ENCODE peak calls at places on chromosomes 3 and 15, in five cellular contexts. H is right lobe of liver, C is nucleus accumbens, G is esophagus muscularis mucosa, K is Peyer's patch. O is an unnamed sample.

GRCh38 chr15:40939909-40940801 is 11.0 kb downstream of the DLL4 start:
- DNase-seq in H (peak), C (no peak), G (no peak), K (no peak), O (no peak)

GRCh38 chr3:122151480-122151879 is 32.0 kb upstream of the CASR start:
- DNase-seq in H (no peak), C (no peak), G (no peak), K (no peak), O (no peak)

GRCh38 chr3:191094057-191094456 is 105.0 kb upstream of the OSTN start:
- DNase-seq in H (no peak), C (no peak), G (no peak), K (no peak), O (no peak)

GRCh38 chr3:103002447-103002846 is 567.6 kb downstream of the ZPLD1 start:
- DNase-seq in H (no peak), C (no peak), G (no peak), K (no peak), O (no peak)

GRCh38 chr3:37993811-37994638 is 3.4 kb downstream of the VILL start:
- DNase-seq in H (peak), C (peak), G (peak), K (peak), O (peak)

GRCh38 chr3:43737001-43737440 is 46.3 kb downstream of the ABHD5 start:
- DNase-seq in H (no peak), C (no peak), G (peak), K (peak), O (no peak)

GRCh38 chr3:44232407-44232806 is 9.3 kb upstream of the TOPAZ1 start:
- DNase-seq in H (no peak), C (no peak), G (no peak), K (no peak), O (no peak)

GRCh38 chr3:156659260-156659659 is 15.1 kb upstream of the TIPARP start:
- DNase-seq in H (no peak), C (no peak), G (no peak), K (no peak), O (no peak)

GRCh38 chr3:45034612-45035252 is 8.6 kb downstream of the CLEC3B start:
- DNase-seq in H (peak), C (peak), G (no peak), K (no peak), O (peak)

GRCh38 chr3:61452536-61452991 is 108.8 kb upstream of the PTPRG start:
- DNase-seq in H (no peak), C (no peak), G (no peak), K (no peak), O (no peak)

GRCh38 chr15:85379403-85380131 is 836 bp upstream of the AKAP13 start:
- DNase-seq in H (no peak), C (no peak), G (no peak), K (peak), O (peak)

GRCh38 chr15:92663250-92663951 is 7.8 kb upstream of the FAM174B start:
- DNase-seq in H (no peak), C (no peak), G (peak), K (no peak), O (peak)

GRCh38 chr3:101926594-101927105 is 77.3 kb downstream of the NFKBIZ start:
- DNase-seq in H (no peak), C (no peak), G (no peak), K (no peak), O (no peak)

GRCh38 chr3:140599009-140599408 is 78.9 kb upstream of the TRIM42 start:
- DNase-seq in H (no peak), C (no peak), G (no peak), K (no peak), O (no peak)

GRCh38 chr3:52126500-52126899 is 27.7 kb downstream of the POC1A start:
- DNase-seq in H (no peak), C (no peak), G (no peak), K (no peak), O (no peak)

GRCh38 chr3:42698911-42699230 is 3.7 kb downstream of the HHATL start:
- DNase-seq in H (no peak), C (no peak), G (no peak), K (no peak), O (no peak)

GRCh38 chr15:85592148-85592547 is 202.6 kb downstream of the KLHL25 start:
- DNase-seq in H (no peak), C (no peak), G (no peak), K (no peak), O (no peak)

GRCh38 chr3:28912120-28912885 is 368.6 kb upstream of the RBMS3 start:
- DNase-seq in H (no peak), C (no peak), G (no peak), K (no peak), O (no peak)

GRCh38 chr3:24220859-24221657 is 273.6 kb downstream of the THRB start:
- DNase-seq in H (no peak), C (no peak), G (peak), K (no peak), O (no peak)

GRCh38 chr15:98980899-98981228 is 26.7 kb downstream of the PGPEP1L start:
- DNase-seq in H (no peak), C (no peak), G (no peak), K (no peak), O (no peak)

GRCh38 chr3:138444104-138444503 is 9.7 kb downstream of the ESYT3 start:
- DNase-seq in H (no peak), C (no peak), G (no peak), K (no peak), O (no peak)

GRCh38 chr3:196216081-196216564 is at the start of gene SLC51A:
- DNase-seq in H (peak), C (no peak), G (no peak), K (peak), O (no peak)

GRCh38 chr3:127853681-127854080 is 31.4 kb upstream of the MGLL start:
- DNase-seq in H (no peak), C (no peak), G (peak), K (no peak), O (no peak)

GRCh38 chr15:43519207-43519606 is 1.8 kb downstream of the MAP1A start:
- DNase-seq in H (no peak), C (peak), G (no peak), K (no peak), O (no peak)

GRCh38 chr15:76336254-76337046 is at the start of gene ISL2:
- DNase-seq in H (peak), C (peak), G (peak), K (peak), O (peak)

GRCh38 chr15:96066126-96066525 is 264.4 kb upstream of the NR2F2 start:
- DNase-seq in H (no peak), C (no peak), G (peak), K (no peak), O (no peak)

GRCh38 chr3:141012571-141012970 is 38.6 kb upstream of the SPSB4 start:
- DNase-seq in H (no peak), C (no peak), G (no peak), K (no peak), O (no peak)

GRCh38 chr15:81981888-81982287 is 63.9 kb downstream of the MEX3B start:
- DNase-seq in H (no peak), C (no peak), G (no peak), K (no peak), O (no peak)

GRCh38 chr3:8451696-8452095 is 49.9 kb upstream of the LMCD1 start:
- DNase-seq in H (no peak), C (no peak), G (no peak), K (no peak), O (no peak)

GRCh38 chr3:78041486-78041885 is 1001.6 kb downstream of the ROBO2 start:
- DNase-seq in H (no peak), C (no peak), G (no peak), K (no peak), O (no peak)

GRCh38 chr3:127990051-127990450 is 62.2 kb upstream of the SEC61A1 start:
- DNase-seq in H (no peak), C (no peak), G (no peak), K (no peak), O (no peak)

GRCh38 chr15:60957111-60957510 is 272.0 kb downstream of the RORA start:
- DNase-seq in H (no peak), C (no peak), G (no peak), K (no peak), O (no peak)

GRCh38 chr3:120192159-120192558 is 92.9 kb downstream of the GPR156 start:
- DNase-seq in H (no peak), C (no peak), G (no peak), K (no peak), O (no peak)

GRCh38 chr3:13653631-13654279 is 104.8 kb downstream of the FBLN2 start:
- DNase-seq in H (no peak), C (no peak), G (no peak), K (no peak), O (no peak)

GRCh38 chr3:187186801-187187421 is 10.4 kb upstream of the RTP1 start:
- DNase-seq in H (no peak), C (no peak), G (no peak), K (no peak), O (no peak)

GRCh38 chr3:108818404-108818803 is 4.2 kb upstream of the TRAT1 start:
- DNase-seq in H (no peak), C (no peak), G (no peak), K (no peak), O (no peak)